ENCODE peak calls at places on chromosomes 6 and 20, in eight cellular contexts. O is tibial artery, H is endothelial cell, F is GM23338, X is fibroblast of mammary gland, J is body of pancreas, V is tibial nerve, C is Panc1. E is an unnamed sample.

GRCh38 chr6:148323344-148323743 is 19.3 kb upstream of the SASH1 start:
- DNase-seq in O (no peak), H (no peak), F (no peak), X (peak; percentile 95), J (no peak), V (no peak), C (no peak), E (peak; percentile 52)

GRCh38 chr6:29887330-29887818 is 55.0 kb upstream of the HLA-A start:
- DNase-seq in O (peak; percentile 24), H (no peak), F (peak; percentile 67), X (peak; percentile 21), J (peak; percentile 55), V (no peak), C (no peak), E (no peak)

GRCh38 chr6:128244751-128245405 is 275.5 kb downstream of the PTPRK start:
- DNase-seq in O (no peak), H (no peak), F (no peak), X (no peak), J (no peak), V (no peak), C (no peak), E (no peak)

GRCh38 chr20:3693376-3693775 is 11.6 kb upstream of the ADAM33 start:
- DNase-seq in O (no peak), H (no peak), F (no peak), X (no peak), J (no peak), V (no peak), C (no peak), E (no peak)

GRCh38 chr6:134106702-134107101 is 54.3 kb upstream of the SLC2A12 start:
- DNase-seq in O (no peak), H (no peak), F (no peak), X (no peak), J (no peak), V (no peak), C (no peak), E (no peak)

GRCh38 chr6:95574811-95575210 is 2.5 kb upstream of the MANEA start:
- DNase-seq in O (no peak), H (no peak), F (no peak), X (peak; percentile 79), J (no peak), V (no peak), C (no peak), E (no peak)

GRCh38 chr6:130359736-130360135 is 6.1 kb upstream of the TMEM200A start:
- DNase-seq in O (no peak), H (no peak), F (no peak), X (no peak), J (no peak), V (no peak), C (no peak), E (no peak)

GRCh38 chr20:47489448-47489872 is 12.2 kb upstream of the NCOA3 start:
- DNase-seq in O (peak; percentile 53), H (no peak), F (no peak), X (no peak), J (no peak), V (no peak), C (no peak), E (no peak)

GRCh38 chr20:14792915-14793314 is 455.5 kb upstream of the FLRT3 start:
- DNase-seq in O (no peak), H (no peak), F (no peak), X (no peak), J (no peak), V (no peak), C (no peak), E (no peak)

DNA sequence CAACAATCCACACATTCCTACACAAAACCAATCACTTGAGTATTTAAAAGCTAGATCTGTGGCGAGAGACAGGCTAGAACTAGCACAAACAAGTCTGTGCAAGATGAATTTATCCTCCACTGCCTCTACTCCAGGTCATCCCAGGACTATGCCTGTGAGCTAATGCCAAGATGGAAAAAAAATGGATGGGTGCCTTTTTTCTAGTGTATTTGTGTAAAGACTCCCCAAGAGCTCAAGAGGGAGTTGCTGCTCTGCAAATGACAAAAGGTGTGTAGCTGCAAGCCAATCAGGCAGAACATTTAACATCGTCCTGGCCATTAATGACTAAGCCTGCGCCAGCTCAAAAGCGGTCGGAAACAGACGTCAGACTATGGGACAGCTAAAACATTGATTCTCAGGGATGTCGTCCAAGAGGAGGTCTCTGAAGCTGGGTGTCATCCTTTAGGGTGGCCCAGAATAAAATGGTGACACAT is 21.9 kb downstream of the ATXN1 start:
- DNase-seq in O (no peak), H (no peak), F (peak; percentile 30), X (peak; percentile 75), J (no peak), V (no peak), C (no peak), E (no peak)
- TF ChIP-seq CTCF in O (no peak), H (no peak), F (peak; percentile 52), X (no peak), J (no peak), V (no peak), C (peak; percentile 6), E (no peak)

DNA sequence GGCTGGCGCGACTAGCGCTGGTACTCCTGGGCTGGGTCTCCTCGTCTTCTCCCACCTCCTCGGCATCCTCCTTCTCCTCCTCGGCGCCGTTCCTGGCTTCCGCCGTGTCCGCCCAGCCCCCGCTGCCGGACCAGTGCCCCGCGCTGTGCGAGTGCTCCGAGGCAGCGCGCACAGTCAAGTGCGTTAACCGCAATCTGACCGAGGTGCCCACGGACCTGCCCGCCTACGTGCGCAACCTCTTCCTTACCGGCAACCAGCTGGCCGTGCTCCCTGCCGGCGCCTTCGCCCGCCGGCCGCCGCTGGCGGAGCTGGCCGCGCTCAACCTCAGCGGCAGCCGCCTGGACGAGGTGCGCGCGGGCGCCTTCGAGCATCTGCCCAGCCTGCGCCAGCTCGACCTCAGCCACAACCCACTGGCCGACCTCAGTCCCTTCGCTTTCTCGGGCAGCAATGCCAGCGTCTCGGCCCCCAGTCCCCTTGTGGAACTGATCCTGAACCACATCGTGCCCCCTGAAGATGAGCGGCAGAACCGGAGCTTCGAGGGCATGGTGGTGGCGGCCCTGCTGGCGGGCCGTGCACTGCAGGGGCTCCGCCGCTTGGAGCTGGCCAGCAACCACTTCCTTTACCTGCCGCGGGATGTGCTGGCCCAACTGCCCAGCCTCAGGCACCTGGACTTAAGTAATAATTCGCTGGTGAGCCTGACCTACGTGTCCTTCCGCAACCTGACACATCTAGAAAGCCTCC is 1.6 kb downstream of the TPBG start:
- DNase-seq in O (no peak), H (peak; percentile 55), F (peak; percentile 75), X (no peak), J (peak; percentile 27), V (no peak), C (no peak), E (no peak)
- TF ChIP-seq CTCF in O (no peak), H (peak; percentile 41), F (no peak), X (no peak), J (no peak), V (no peak), C (peak; percentile 21), E (peak; percentile 34)

GRCh38 chr20:35329435-35330139 is 37.4 kb upstream of the FAM83C start:
- DNase-seq in O (no peak), H (peak; percentile 76), F (peak; percentile 87), X (peak; percentile 74), J (no peak), V (no peak), C (no peak), E (no peak)
- TF ChIP-seq CTCF in O (no peak), H (peak; percentile 62), F (peak; percentile 92), X (peak; percentile 71), J (no peak), V (no peak), C (peak; percentile 80), E (peak; percentile 49)

GRCh38 chr6:37696841-37697735 is 595 bp downstream of the MDGA1 start:
- DNase-seq in O (no peak), H (peak; percentile 34), F (no peak), X (no peak), J (no peak), V (peak; percentile 9), C (no peak), E (no peak)
- TF ChIP-seq CTCF in O (no peak), H (peak; percentile 34), F (no peak), X (no peak), J (no peak), V (peak; percentile 16), C (peak; percentile 66), E (peak; percentile 16)

GRCh38 chr6:42230320-42231034 is 12.8 kb upstream of the MRPS10 start:
- DNase-seq in O (no peak), H (no peak), F (peak; percentile 57), X (no peak), J (no peak), V (no peak), C (no peak), E (no peak)
- TF ChIP-seq CTCF in O (no peak), H (no peak), F (peak; percentile 55), X (peak; percentile 53), J (no peak), V (no peak), C (peak; percentile 80), E (peak; percentile 31)

DNA sequence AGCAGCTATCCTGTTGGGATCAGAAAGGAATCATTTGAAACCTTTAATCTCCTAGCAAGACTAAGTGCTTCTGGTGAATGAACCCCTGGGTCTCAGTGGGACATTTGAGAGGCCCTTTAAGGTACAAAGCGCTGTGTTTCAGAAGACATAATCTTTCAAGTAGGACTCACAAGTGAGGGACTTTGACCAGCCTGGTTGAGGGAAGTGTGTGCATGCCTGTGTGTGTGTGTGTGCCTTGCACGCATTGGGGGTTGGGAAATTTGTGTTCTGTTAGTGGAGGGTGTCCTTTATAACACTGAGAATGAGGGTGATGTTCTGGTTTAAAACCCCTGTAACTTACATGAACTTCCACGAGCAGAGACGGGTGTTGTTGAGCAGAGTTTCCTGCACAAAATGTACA is 64.4 kb upstream of the KCNG1 start:
- DNase-seq in O (no peak), H (no peak), F (no peak), X (no peak), J (no peak), V (no peak), C (no peak), E (no peak)
- TF ChIP-seq CTCF in O (no peak), H (no peak), F (no peak), X (no peak), J (no peak), V (no peak), C (no peak), E (no peak)

DNA sequence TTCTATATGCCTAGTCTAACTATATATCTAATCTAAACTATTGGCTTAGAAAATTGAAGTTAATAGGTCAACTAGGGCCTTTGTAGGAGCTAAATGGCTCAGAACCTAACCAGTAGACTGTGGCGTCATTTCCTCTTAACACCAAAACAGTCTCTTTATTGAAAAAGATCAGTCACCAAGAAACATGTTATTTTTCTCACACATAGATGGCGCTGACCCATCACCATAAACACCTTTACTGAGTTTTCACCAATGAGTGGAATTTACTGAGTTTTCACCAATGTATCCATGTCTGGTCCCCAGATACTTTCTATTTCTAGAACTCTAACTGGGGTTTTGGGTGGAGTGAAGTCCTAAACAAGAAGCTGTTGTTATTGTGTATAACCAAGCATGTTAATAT is 636.0 kb downstream of the BCKDHB start:
- DNase-seq in O (no peak), H (peak; percentile 10), F (peak; percentile 59), X (peak; percentile 64), J (no peak), V (no peak), C (no peak), E (no peak)
- TF ChIP-seq CTCF in O (peak; percentile 31), H (peak; percentile 54), F (peak; percentile 64), X (peak; percentile 48), J (no peak), V (peak; percentile 20), C (peak; percentile 34), E (peak; percentile 46)